ENCODE peak calls at places on chromosome 12, in five cellular contexts. W, T, J, V and C are unnamed samples.
A peak's percentile ranks its signal among the peaks of the same experiment; 100 is the strongest.

GRCh38 chr12:1803736-1804135 is 16.6 kb upstream of the LRTM2 start:
- DNase-seq in W (no peak), T (no peak), J (no peak), V (no peak), C (no peak)

GRCh38 chr12:109497675-109498074 is 20.2 kb downstream of the UBE3B start:
- DNase-seq in W (no peak), T (no peak), J (peak; percentile 94), V (no peak), C (no peak)

GRCh38 chr12:108788076-108788782 is 56.9 kb upstream of the CORO1C start:
- DNase-seq in W (no peak), T (no peak), J (no peak), V (no peak), C (no peak)

GRCh38 chr12:6235499-6235898 is 35.3 kb downstream of the CD9 start:
- DNase-seq in W (no peak), T (peak; percentile 76), J (no peak), V (peak; percentile 72), C (peak; percentile 74)

GRCh38 chr12:131929530-131930456 is 717 bp downstream of the PUS1 start:
- DNase-seq in W (peak; percentile 46), T (peak; percentile 29), J (peak; percentile 44), V (peak; percentile 53), C (peak; percentile 37)

GRCh38 chr12:47547077-47547476 is 158.8 kb downstream of the RPAP3 start:
- DNase-seq in W (peak; percentile 69), T (peak; percentile 25), J (peak; percentile 73), V (peak; percentile 5), C (peak; percentile 70)

GRCh38 chr12:128698573-128698972 is 125.2 kb downstream of the SLC15A4 start:
- DNase-seq in W (no peak), T (no peak), J (no peak), V (no peak), C (no peak)

GRCh38 chr12:51520576-51521325 is 70.3 kb upstream of the SCN8A start:
- DNase-seq in W (no peak), T (no peak), J (no peak), V (no peak), C (no peak)

GRCh38 chr12:18998343-18999270 is 130.9 kb upstream of the PLEKHA5 start:
- DNase-seq in W (peak; percentile 63), T (no peak), J (peak; percentile 89), V (peak; percentile 61), C (peak; percentile 67)

GRCh38 chr12:124527861-124528561 is 39.4 kb downstream of the NCOR2 start:
- DNase-seq in W (no peak), T (no peak), J (peak; percentile 55), V (peak; percentile 44), C (no peak)

GRCh38 chr12:113278631-113279030 is 56.3 kb downstream of the SLC8B1 start:
- DNase-seq in W (no peak), T (no peak), J (no peak), V (no peak), C (no peak)

GRCh38 chr12:113449299-113449698 is 22.4 kb downstream of the LHX5 start:
- DNase-seq in W (no peak), T (no peak), J (no peak), V (no peak), C (no peak)

GRCh38 chr12:53652366-53652765 is 23.5 kb downstream of the ATP5MC2 start:
- DNase-seq in W (no peak), T (no peak), J (no peak), V (no peak), C (no peak)

GRCh38 chr12:120234643-120235368 is 30.7 kb downstream of the PXN start:
- DNase-seq in W (peak; percentile 85), T (peak; percentile 50), J (peak; percentile 86), V (peak; percentile 20), C (peak; percentile 99)

GRCh38 chr12:31773223-31773750 is 44.5 kb upstream of the AMN1 start:
- DNase-seq in W (no peak), T (no peak), J (no peak), V (peak; percentile 38), C (no peak)

GRCh38 chr12:8904665-8905064 is 9.6 kb upstream of the PHC1 start:
- DNase-seq in W (no peak), T (no peak), J (no peak), V (no peak), C (no peak)

GRCh38 chr12:60123443-60124000 is 527.7 kb downstream of the SLC16A7 start:
- DNase-seq in W (peak; percentile 6), T (no peak), J (no peak), V (no peak), C (peak; percentile 46)

GRCh38 chr12:71216725-71217579 is 59.2 kb upstream of the TSPAN8 start:
- DNase-seq in W (peak; percentile 9), T (peak; percentile 99), J (peak; percentile 53), V (peak; percentile 51), C (peak; percentile 82)

GRCh38 chr12:113862570-113863454 is 103.3 kb downstream of the RBM19 start:
- DNase-seq in W (no peak), T (no peak), J (peak; percentile 30), V (peak; percentile 86), C (no peak)

GRCh38 chr12:45781080-45781479 is 51.6 kb downstream of the ARID2 start:
- DNase-seq in W (no peak), T (no peak), J (no peak), V (no peak), C (no peak)